ENCODE peak calls at places on chromosome 9, in five cellular contexts. One of them, this sample, is unnamed.
A peak's percentile ranks its signal among the peaks of the same experiment; 100 is the strongest.

GRCh38 chr9:21970001-21970799 is 24.0 kb downstream of the CDKN2A start:
- DNase-seq in K562: no peak
- DNase-seq in body of pancreas: no peak
- DNase-seq in fibroblast of lung: no peak
- DNase-seq in GM12865: no peak
- DNase-seq in this sample: no peak

GRCh38 chr9:109733690-109734089 is 46.3 kb upstream of the PALM2AKAP2 start:
- DNase-seq in K562: no peak
- DNase-seq in GM12865: no peak
- DNase-seq in body of pancreas: no peak
- DNase-seq in fibroblast of lung: peak; percentile 59
- DNase-seq in this sample: no peak

GRCh38 chr9:121107041-121107440 is 32.3 kb downstream of the CNTRL start:
- DNase-seq in K562: peak; percentile 27
- DNase-seq in body of pancreas: no peak
- DNase-seq in GM12865: no peak
- DNase-seq in fibroblast of lung: no peak
- DNase-seq in this sample: peak; percentile 34

GRCh38 chr9:4117835-4118610 is 181.8 kb downstream of the GLIS3 start:
- DNase-seq in GM12865: peak; percentile 17
- DNase-seq in body of pancreas: no peak
- DNase-seq in K562: peak; percentile 48
- DNase-seq in fibroblast of lung: no peak
- DNase-seq in this sample: no peak

GRCh38 chr9:76022317-76022716 is 131.8 kb downstream of the PCSK5 start:
- DNase-seq in fibroblast of lung: no peak
- DNase-seq in GM12865: no peak
- DNase-seq in body of pancreas: no peak
- DNase-seq in K562: no peak
- DNase-seq in this sample: no peak

GRCh38 chr9:135960328-135961276 is 571 bp downstream of the UBAC1 start:
- DNase-seq in body of pancreas: peak; percentile 43
- DNase-seq in fibroblast of lung: no peak
- DNase-seq in K562: no peak
- DNase-seq in GM12865: no peak
- DNase-seq in this sample: no peak

GRCh38 chr9:113317777-113318176 is 14.6 kb upstream of the RNF183 start:
- DNase-seq in fibroblast of lung: no peak
- DNase-seq in K562: no peak
- DNase-seq in GM12865: no peak
- DNase-seq in body of pancreas: no peak
- DNase-seq in this sample: no peak

GRCh38 chr9:99859395-99859980 is 37.8 kb downstream of the NR4A3 start:
- DNase-seq in fibroblast of lung: peak; percentile 19
- DNase-seq in body of pancreas: no peak
- DNase-seq in K562: no peak
- DNase-seq in GM12865: no peak
- DNase-seq in this sample: no peak

GRCh38 chr9:111957856-111958631 is 61.4 kb downstream of the UGCG start:
- DNase-seq in body of pancreas: no peak
- DNase-seq in fibroblast of lung: peak; percentile 99
- DNase-seq in GM12865: peak; percentile 70
- DNase-seq in K562: no peak
- DNase-seq in this sample: no peak

GRCh38 chr9:6054280-6055099 is 39.1 kb upstream of the RANBP6 start:
- DNase-seq in body of pancreas: peak; percentile 82
- DNase-seq in GM12865: peak; percentile 81
- DNase-seq in K562: peak; percentile 43
- DNase-seq in fibroblast of lung: peak; percentile 56
- DNase-seq in this sample: peak; percentile 78

GRCh38 chr9:113281356-113281755 is 5.9 kb downstream of the PRPF4 start:
- DNase-seq in body of pancreas: no peak
- DNase-seq in K562: no peak
- DNase-seq in fibroblast of lung: no peak
- DNase-seq in GM12865: no peak
- DNase-seq in this sample: no peak

GRCh38 chr9:137664676-137665075 is 45.9 kb downstream of the EHMT1 start:
- DNase-seq in body of pancreas: no peak
- DNase-seq in fibroblast of lung: no peak
- DNase-seq in K562: no peak
- DNase-seq in GM12865: no peak
- DNase-seq in this sample: no peak

GRCh38 chr9:112308576-112308975 is 24.8 kb downstream of the PTBP3 start:
- DNase-seq in body of pancreas: peak; percentile 44
- DNase-seq in fibroblast of lung: no peak
- DNase-seq in K562: no peak
- DNase-seq in GM12865: no peak
- DNase-seq in this sample: no peak

GRCh38 chr9:106421772-106422171 is 441.2 kb upstream of the ZNF462 start:
- DNase-seq in body of pancreas: no peak
- DNase-seq in GM12865: peak; percentile 82
- DNase-seq in fibroblast of lung: no peak
- DNase-seq in K562: no peak
- DNase-seq in this sample: no peak

GRCh38 chr9:82101475-82101874 is 112.9 kb downstream of the SPATA31D1 start:
- DNase-seq in body of pancreas: no peak
- DNase-seq in K562: no peak
- DNase-seq in fibroblast of lung: no peak
- DNase-seq in GM12865: peak; percentile 2
- DNase-seq in this sample: peak; percentile 6

GRCh38 chr9:124266139-124266825 is 8.5 kb downstream of the NEK6 start:
- DNase-seq in K562: no peak
- DNase-seq in fibroblast of lung: peak; percentile 77
- DNase-seq in body of pancreas: no peak
- DNase-seq in GM12865: no peak
- DNase-seq in this sample: no peak

GRCh38 chr9:136527131-136527530 is 18.7 kb downstream of the NOTCH1 start:
- DNase-seq in K562: no peak
- DNase-seq in body of pancreas: no peak
- DNase-seq in GM12865: no peak
- DNase-seq in fibroblast of lung: no peak
- DNase-seq in this sample: no peak

GRCh38 chr9:122130837-122131236 is 28.7 kb downstream of the NDUFA8 start:
- DNase-seq in fibroblast of lung: no peak
- DNase-seq in K562: no peak
- DNase-seq in GM12865: no peak
- DNase-seq in body of pancreas: no peak
- DNase-seq in this sample: no peak

GRCh38 chr9:101445353-101446029 is 9.9 kb upstream of the ALDOB start:
- DNase-seq in body of pancreas: no peak
- DNase-seq in GM12865: no peak
- DNase-seq in fibroblast of lung: no peak
- DNase-seq in K562: no peak
- DNase-seq in this sample: no peak

GRCh38 chr9:38434833-38435232 is 10.6 kb upstream of the IGFBPL1 start:
- DNase-seq in GM12865: no peak
- DNase-seq in body of pancreas: no peak
- DNase-seq in fibroblast of lung: no peak
- DNase-seq in K562: no peak
- DNase-seq in this sample: no peak

GRCh38 chr9:110148384-110148783 is 59.6 kb downstream of the C9orf152 start:
- DNase-seq in K562: no peak
- DNase-seq in GM12865: peak; percentile 93
- DNase-seq in body of pancreas: no peak
- DNase-seq in fibroblast of lung: no peak
- DNase-seq in this sample: no peak

GRCh38 chr9:134826336-134827246 is 54.0 kb upstream of the FCN2 start:
- DNase-seq in fibroblast of lung: no peak
- DNase-seq in body of pancreas: no peak
- DNase-seq in K562: no peak
- DNase-seq in GM12865: no peak
- DNase-seq in this sample: no peak

GRCh38 chr9:33778700-33779351 is 16.5 kb upstream of the PRSS3 start:
- DNase-seq in body of pancreas: peak; percentile 65
- DNase-seq in GM12865: peak; percentile 69
- DNase-seq in fibroblast of lung: peak; percentile 43
- DNase-seq in K562: peak; percentile 58
- DNase-seq in this sample: peak; percentile 58

GRCh38 chr9:137607141-137607857 is 1.8 kb downstream of the ARRDC1 start:
- DNase-seq in fibroblast of lung: no peak
- DNase-seq in K562: no peak
- DNase-seq in GM12865: no peak
- DNase-seq in body of pancreas: no peak
- DNase-seq in this sample: no peak

GRCh38 chr9:6382681-6383080 is 30.3 kb upstream of the UHRF2 start:
- DNase-seq in fibroblast of lung: peak; percentile 9
- DNase-seq in GM12865: no peak
- DNase-seq in body of pancreas: no peak
- DNase-seq in K562: no peak
- DNase-seq in this sample: no peak

GRCh38 chr9:30579810-30580209 is 1804.6 kb upstream of the ACO1 start:
- DNase-seq in body of pancreas: no peak
- DNase-seq in fibroblast of lung: no peak
- DNase-seq in GM12865: no peak
- DNase-seq in K562: no peak
- DNase-seq in this sample: no peak

GRCh38 chr9:21996858-21997257 is 2.3 kb downstream of the CDKN2B-AS1 start:
- DNase-seq in body of pancreas: no peak
- DNase-seq in K562: no peak
- DNase-seq in GM12865: no peak
- DNase-seq in fibroblast of lung: no peak
- DNase-seq in this sample: no peak

DNA sequence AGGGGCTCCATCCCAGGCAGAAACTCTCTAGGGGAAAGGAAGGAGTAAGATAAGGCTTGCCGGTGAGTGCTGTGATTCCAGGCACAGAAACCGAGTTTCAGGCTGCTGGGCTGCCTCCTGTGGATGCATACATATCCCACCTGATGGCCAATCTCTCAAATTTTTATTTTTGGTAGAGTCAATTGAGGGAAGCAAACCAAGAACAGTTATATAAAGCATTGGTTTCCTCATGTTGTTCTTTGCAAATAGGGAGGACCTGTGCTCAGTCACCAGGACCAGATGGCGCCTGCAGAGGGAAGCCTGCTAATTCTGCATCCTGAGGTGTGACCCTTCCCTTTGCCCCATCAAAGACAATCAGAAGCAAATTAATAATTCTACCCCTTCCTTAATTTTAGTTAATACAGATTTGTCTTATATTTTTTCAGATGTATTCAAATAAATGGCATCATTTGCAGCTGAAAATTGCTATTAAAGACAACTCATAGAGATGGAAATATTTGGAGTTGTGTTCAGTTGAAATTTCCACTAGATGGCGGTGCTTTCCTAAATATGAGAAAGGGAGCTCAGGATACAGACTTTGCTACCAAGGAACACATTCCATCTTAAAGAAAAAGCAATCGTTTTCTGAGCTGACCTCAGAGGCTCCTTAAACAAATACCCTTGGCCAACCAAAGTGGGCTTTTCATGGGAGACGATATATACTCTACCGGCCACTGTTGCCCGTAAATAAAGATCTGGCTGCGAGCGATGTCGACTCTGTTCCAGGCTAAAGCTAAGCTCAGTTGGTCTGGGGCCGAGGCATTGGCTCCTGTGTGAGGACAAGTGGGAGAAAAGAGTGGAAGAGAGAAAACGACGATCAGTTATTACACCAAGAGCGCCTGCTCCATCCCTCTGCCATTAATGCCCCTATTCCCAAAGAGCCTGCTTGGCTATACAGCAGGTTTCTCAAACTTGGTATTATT is 225.7 kb upstream of the KLF9 start:
- DNase-seq in K562: peak; percentile 12
- DNase-seq in GM12865: peak; percentile 40
- DNase-seq in body of pancreas: no peak
- DNase-seq in fibroblast of lung: peak; percentile 43
- DNase-seq in this sample: peak; percentile 22
- H3K4me3 ChIP-seq in K562: no peak overlapping the region
- H3K4me3 ChIP-seq in GM12865: no peak overlapping the region
- H3K4me3 ChIP-seq in body of pancreas: no peak overlapping the region
- H3K4me3 ChIP-seq in fibroblast of lung: no peak overlapping the region
- H3K4me3 ChIP-seq in this sample: no peak overlapping the region

DNA sequence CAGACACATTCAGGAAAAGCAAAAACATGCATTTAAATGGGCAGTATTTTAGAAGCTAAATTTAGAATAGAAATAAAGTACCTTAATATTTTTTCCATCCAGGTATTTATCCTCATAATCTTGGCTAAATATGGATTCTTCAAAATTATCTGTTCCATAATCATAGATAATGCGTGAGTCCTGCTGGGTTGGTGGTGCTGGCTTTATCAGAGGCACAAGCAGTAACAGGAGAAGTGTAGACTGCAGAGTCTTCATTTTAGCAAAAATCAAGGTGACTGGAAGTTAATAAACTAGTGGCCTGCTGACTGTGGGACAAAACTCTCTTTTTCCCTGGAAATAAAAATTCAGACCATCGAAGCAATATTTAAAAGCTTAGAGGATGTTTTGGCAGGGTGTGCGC is 1.2 kb downstream of the OGN start:
- DNase-seq in K562: no peak
- DNase-seq in fibroblast of lung: no peak
- DNase-seq in body of pancreas: no peak
- DNase-seq in GM12865: no peak
- DNase-seq in this sample: no peak
- H3K4me3 ChIP-seq in K562: no peak overlapping the region
- H3K4me3 ChIP-seq in fibroblast of lung: peak overlapping the region; percentile 17
- H3K4me3 ChIP-seq in body of pancreas: no peak overlapping the region
- H3K4me3 ChIP-seq in GM12865: no peak overlapping the region
- H3K4me3 ChIP-seq in this sample: no peak overlapping the region

DNA sequence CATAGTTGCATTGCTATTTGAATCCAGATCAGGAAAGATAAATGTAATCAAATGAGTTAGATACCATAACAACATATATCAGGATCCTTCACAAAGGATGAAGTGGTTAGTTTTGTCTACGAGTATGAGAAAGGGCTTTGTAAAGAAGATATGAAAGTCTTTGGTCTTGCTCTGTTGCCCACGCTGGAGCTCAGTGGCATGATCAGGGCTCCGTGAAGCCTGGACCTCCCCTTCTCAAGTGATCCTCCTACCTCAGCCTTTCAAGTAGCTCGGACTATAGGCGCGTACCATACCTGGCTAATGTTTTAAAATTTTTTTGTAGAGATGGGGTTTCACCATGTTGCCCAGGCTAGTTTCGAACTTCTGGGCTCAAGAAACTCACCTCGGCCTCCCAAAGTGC is 1.8 kb downstream of the SMC5 start:
- DNase-seq in body of pancreas: no peak
- DNase-seq in GM12865: peak; percentile 71
- DNase-seq in fibroblast of lung: no peak
- DNase-seq in K562: no peak
- DNase-seq in this sample: no peak
- H3K4me3 ChIP-seq in body of pancreas: no peak overlapping the region
- H3K4me3 ChIP-seq in GM12865: peak overlapping the region; percentile 89
- H3K4me3 ChIP-seq in fibroblast of lung: peak overlapping the region; percentile 94
- H3K4me3 ChIP-seq in K562: no peak overlapping the region
- H3K4me3 ChIP-seq in this sample: peak overlapping the region; percentile 80

GRCh38 chr9:81031422-81032029 is 657.8 kb downstream of the TLE1 start:
- DNase-seq in GM12865: no peak
- DNase-seq in K562: no peak
- DNase-seq in body of pancreas: peak; percentile 68
- DNase-seq in fibroblast of lung: peak; percentile 42
- DNase-seq in this sample: no peak

GRCh38 chr9:81030027-81030426 is 659.3 kb downstream of the TLE1 start:
- DNase-seq in K562: no peak
- DNase-seq in fibroblast of lung: no peak
- DNase-seq in GM12865: no peak
- DNase-seq in body of pancreas: no peak
- DNase-seq in this sample: no peak

GRCh38 chr9:81035171-81035570 is 654.2 kb downstream of the TLE1 start:
- DNase-seq in body of pancreas: no peak
- DNase-seq in K562: no peak
- DNase-seq in GM12865: no peak
- DNase-seq in fibroblast of lung: peak; percentile 96
- DNase-seq in this sample: no peak

GRCh38 chr9:81032831-81033230 is 656.5 kb downstream of the TLE1 start:
- DNase-seq in GM12865: no peak
- DNase-seq in fibroblast of lung: peak; percentile 82
- DNase-seq in body of pancreas: no peak
- DNase-seq in K562: no peak
- DNase-seq in this sample: no peak

GRCh38 chr9:81032030-81032572 is 657.2 kb downstream of the TLE1 start:
- DNase-seq in body of pancreas: peak; percentile 39
- DNase-seq in K562: no peak
- DNase-seq in GM12865: peak; percentile 2
- DNase-seq in fibroblast of lung: peak; percentile 95
- DNase-seq in this sample: no peak
- H3K4me3 ChIP-seq in body of pancreas: no peak overlapping the region
- H3K4me3 ChIP-seq in K562: no peak overlapping the region
- H3K4me3 ChIP-seq in GM12865: no peak overlapping the region
- H3K4me3 ChIP-seq in fibroblast of lung: no peak overlapping the region
- H3K4me3 ChIP-seq in this sample: no peak overlapping the region

This sample was measured in HCT116.